ENCODE peak calls at places on chromosomes 2 and 18, in ten cellular contexts. K, H, O, G, Y, N, M, J, I and S are unnamed samples.

GRCh38 chr2:215680605-215681598 is 245.0 kb upstream of the FN1 start:
- DNase-seq in K (no peak), H (peak), O (no peak), G (peak), Y (peak), N (peak), M (peak), J (peak), I (no peak), S (no peak)

GRCh38 chr2:65527451-65528240 is 95.2 kb upstream of the SPRED2 start:
- DNase-seq in K (no peak), H (no peak), O (no peak), G (no peak), Y (no peak), N (no peak), M (no peak), J (no peak), I (no peak), S (no peak)

GRCh38 chr2:46521215-46521683 is 41.9 kb downstream of the TMEM247 start:
- DNase-seq in K (no peak), H (no peak), O (no peak), G (peak), Y (no peak), N (no peak), M (no peak), J (peak), I (no peak), S (no peak)

GRCh38 chr2:75528221-75528977 is 32.3 kb downstream of the EVA1A start:
- DNase-seq in K (no peak), H (peak), O (no peak), G (peak), Y (peak), N (peak), M (no peak), J (peak), I (no peak), S (peak)

GRCh38 chr18:35467624-35468016 is 30.1 kb downstream of the INO80C start:
- DNase-seq in K (no peak), H (peak), O (no peak), G (no peak), Y (no peak), N (no peak), M (no peak), J (no peak), I (no peak), S (no peak)

GRCh38 chr2:206217162-206217561 is 57.3 kb upstream of the ZDBF2 start:
- DNase-seq in K (no peak), H (no peak), O (no peak), G (no peak), Y (no peak), N (no peak), M (no peak), J (no peak), I (no peak), S (peak)

GRCh38 chr2:170396799-170397459 is 219.0 kb downstream of the MYO3B start:
- DNase-seq in K (no peak), H (peak), O (no peak), G (peak), Y (peak), N (no peak), M (no peak), J (peak), I (no peak), S (no peak)

GRCh38 chr2:241035818-241036396 is 37.5 kb downstream of the SNED1 start:
- DNase-seq in K (no peak), H (no peak), O (no peak), G (no peak), Y (no peak), N (no peak), M (no peak), J (no peak), I (no peak), S (no peak)

GRCh38 chr2:241730679-241731293 is 3.6 kb upstream of the D2HGDH start:
- DNase-seq in K (no peak), H (no peak), O (no peak), G (no peak), Y (no peak), N (no peak), M (no peak), J (no peak), I (no peak), S (no peak)

GRCh38 chr2:156430978-156431358 is 5.2 kb upstream of the GPD2 start:
- DNase-seq in K (no peak), H (no peak), O (no peak), G (peak), Y (peak), N (peak), M (peak), J (peak), I (no peak), S (no peak)

GRCh38 chr2:202831241-202831997 is 40.1 kb downstream of the ICA1L start:
- DNase-seq in K (peak), H (no peak), O (peak), G (peak), Y (peak), N (peak), M (peak), J (peak), I (peak), S (no peak)

GRCh38 chr2:99974966-99975365 is 167.4 kb downstream of the AFF3 start:
- DNase-seq in K (no peak), H (no peak), O (no peak), G (peak), Y (no peak), N (no peak), M (no peak), J (peak), I (no peak), S (no peak)